ENCODE peak calls at places on chromosomes 2 and 18, in eight cellular contexts. I, H, F, S, M, G, L and W are unnamed samples.

GRCh38 chr18:31039426-31039825 is 3.1 kb downstream of the DSC3 start:
- DNase-seq in I (no peak), H (peak; percentile 78), F (no peak), S (no peak), M (no peak), G (no peak), L (no peak), W (no peak)

GRCh38 chr2:160603771-160604510 is 110.3 kb upstream of the RBMS1 start:
- DNase-seq in I (no peak), H (no peak), F (no peak), S (no peak), M (no peak), G (no peak), L (no peak), W (no peak)

GRCh38 chr18:73784853-73785252 is 362.8 kb downstream of the FBXO15 start:
- DNase-seq in I (peak; percentile 40), H (no peak), F (no peak), S (no peak), M (no peak), G (no peak), L (no peak), W (no peak)

GRCh38 chr2:201833796-201834195 is 27.5 kb downstream of the CDK15 start:
- DNase-seq in I (no peak), H (no peak), F (no peak), S (peak; percentile 14), M (no peak), G (no peak), L (no peak), W (no peak)

GRCh38 chr2:223058952-223059716 is 7.1 kb downstream of the KCNE4 start:
- DNase-seq in I (no peak), H (peak; percentile 40), F (no peak), S (no peak), M (peak; percentile 53), G (no peak), L (no peak), W (no peak)

GRCh38 chr2:288002-288742 is at the start of gene ALKAL2:
- DNase-seq in I (no peak), H (no peak), F (peak; percentile 18), S (no peak), M (no peak), G (peak; percentile 25), L (peak; percentile 22), W (no peak)

GRCh38 chr2:44949329-44950151 is 8.0 kb downstream of the SIX3 start:
- DNase-seq in I (no peak), H (peak; percentile 27), F (no peak), S (peak; percentile 46), M (no peak), G (no peak), L (peak; percentile 73), W (no peak)

GRCh38 chr2:238162516-238163441 is 4.0 kb downstream of the ERFE start:
- DNase-seq in I (no peak), H (no peak), F (no peak), S (no peak), M (no peak), G (no peak), L (no peak), W (no peak)

GRCh38 chr18:49520661-49521145 is 33.7 kb upstream of the C18orf32 start:
- DNase-seq in I (no peak), H (peak; percentile 67), F (no peak), S (no peak), M (no peak), G (no peak), L (no peak), W (no peak)

GRCh38 chr18:10536270-10536669 is 10.4 kb downstream of the NAPG start:
- DNase-seq in I (no peak), H (peak; percentile 74), F (no peak), S (no peak), M (no peak), G (no peak), L (no peak), W (no peak)

GRCh38 chr2:54855434-54855833 is 132.0 kb downstream of the EML6 start:
- DNase-seq in I (no peak), H (peak; percentile 59), F (no peak), S (no peak), M (no peak), G (no peak), L (no peak), W (no peak)

GRCh38 chr2:235669983-235670962 is 176.4 kb downstream of the AGAP1 start:
- DNase-seq in I (no peak), H (peak; percentile 35), F (peak; percentile 51), S (no peak), M (no peak), G (no peak), L (peak; percentile 30), W (no peak)

GRCh38 chr2:69010437-69011194 is 2.4 kb upstream of the ANTXR1 start:
- DNase-seq in I (no peak), H (no peak), F (no peak), S (no peak), M (no peak), G (no peak), L (no peak), W (no peak)

GRCh38 chr2:17648571-17648970 is 105.0 kb downstream of the SMC6 start:
- DNase-seq in I (peak; percentile 65), H (no peak), F (no peak), S (no peak), M (no peak), G (no peak), L (no peak), W (no peak)

GRCh38 chr18:45619062-45619825 is 4.0 kb downstream of the SLC14A2 start:
- DNase-seq in I (no peak), H (peak; percentile 35), F (no peak), S (no peak), M (no peak), G (no peak), L (no peak), W (no peak)

GRCh38 chr2:46481541-46482193 is 2.3 kb downstream of the TMEM247 start:
- DNase-seq in I (no peak), H (peak; percentile 91), F (no peak), S (no peak), M (no peak), G (no peak), L (no peak), W (no peak)

GRCh38 chr2:1480671-1481076 is 67.4 kb downstream of the TPO start:
- DNase-seq in I (no peak), H (no peak), F (no peak), S (no peak), M (no peak), G (no peak), L (no peak), W (no peak)

GRCh38 chr2:197184959-197185586 is 125.5 kb downstream of the ANKRD44 start:
- DNase-seq in I (peak; percentile 36), H (peak; percentile 29), F (no peak), S (no peak), M (no peak), G (no peak), L (no peak), W (no peak)

GRCh38 chr2:201201371-201201770 is 18.4 kb downstream of the CASP10 start:
- DNase-seq in I (no peak), H (no peak), F (no peak), S (no peak), M (no peak), G (no peak), L (no peak), W (no peak)

GRCh38 chr2:68248361-68248760 is 4.0 kb downstream of the PPP3R1 start:
- DNase-seq in I (no peak), H (no peak), F (no peak), S (no peak), M (no peak), G (no peak), L (no peak), W (no peak)

GRCh38 chr2:230956827-230957755 is 32.0 kb upstream of the GPR55 start:
- DNase-seq in I (peak; percentile 42), H (peak; percentile 69), F (no peak), S (peak; percentile 96), M (no peak), G (peak; percentile 73), L (peak; percentile 65), W (peak; percentile 23)

GRCh38 chr2:38763226-38763625 is 12.1 kb upstream of the SRSF7 start:
- DNase-seq in I (no peak), H (no peak), F (no peak), S (no peak), M (no peak), G (no peak), L (no peak), W (no peak)

GRCh38 chr2:176156959-176157498 is at the start of gene HOXD3:
- DNase-seq in I (no peak), H (no peak), F (no peak), S (no peak), M (no peak), G (no peak), L (no peak), W (no peak)

GRCh38 chr2:127175406-127175805 is 44.7 kb downstream of the CYP27C1 start:
- DNase-seq in I (no peak), H (no peak), F (no peak), S (no peak), M (no peak), G (no peak), L (no peak), W (no peak)

GRCh38 chr2:235320341-235320740 is 173.5 kb upstream of the AGAP1 start:
- DNase-seq in I (no peak), H (no peak), F (no peak), S (no peak), M (no peak), G (no peak), L (no peak), W (no peak)

GRCh38 chr18:7844418-7844817 is 277.3 kb downstream of the PTPRM start:
- DNase-seq in I (no peak), H (peak; percentile 86), F (no peak), S (no peak), M (no peak), G (no peak), L (no peak), W (no peak)